ENCODE peak calls at places on chromosomes 16 and 17, in eight cellular contexts. I is A549, G is HepG2, L is body of pancreas, N is hepatocyte, B is fibroblast of lung, P is OCI-LY7, V is psoas muscle. S is an unnamed sample.

GRCh38 chr17:9878791-9879525 is 26.1 kb downstream of the RCVRN start:
- DNase-seq in I (no peak), G (no peak), L (no peak), N (no peak), B (peak), P (no peak), V (no peak), S (no peak)

GRCh38 chr16:1107731-1108130 is 11.7 kb upstream of the C1QTNF8 start:
- DNase-seq in I (no peak), G (no peak), L (no peak), N (no peak), B (no peak), P (no peak), V (no peak), S (no peak)

GRCh38 chr17:59785091-59785799 is 77.8 kb downstream of the VMP1 start:
- DNase-seq in I (no peak), G (peak), L (no peak), N (no peak), B (peak), P (no peak), V (no peak), S (no peak)

GRCh38 chr17:77690271-77691161 is 268.0 kb upstream of the TNRC6C start:
- DNase-seq in I (no peak), G (no peak), L (no peak), N (peak), B (no peak), P (peak), V (peak), S (no peak)

GRCh38 chr17:21039839-21040575 is 2.8 kb downstream of the USP22 start:
- DNase-seq in I (peak), G (peak), L (peak), N (peak), B (peak), P (peak), V (no peak), S (no peak)

GRCh38 chr17:57819273-57819672 is 30.6 kb downstream of the MRPS23 start:
- DNase-seq in I (no peak), G (no peak), L (no peak), N (no peak), B (no peak), P (no peak), V (no peak), S (no peak)

GRCh38 chr16:68041783-68042182 is 18.7 kb downstream of the DUS2 start:
- DNase-seq in I (no peak), G (no peak), L (no peak), N (no peak), B (no peak), P (no peak), V (no peak), S (no peak)

GRCh38 chr16:19153876-19154275 is 14.2 kb upstream of the SYT17 start:
- DNase-seq in I (peak), G (no peak), L (no peak), N (no peak), B (no peak), P (peak), V (no peak), S (no peak)

GRCh38 chr16:4323071-4323844 is 7.4 kb downstream of the GLIS2 start:
- DNase-seq in I (no peak), G (no peak), L (peak), N (peak), B (no peak), P (no peak), V (peak), S (no peak)

GRCh38 chr16:49838361-49838638 is 17.6 kb downstream of the ZNF423 start:
- DNase-seq in I (no peak), G (no peak), L (no peak), N (no peak), B (no peak), P (no peak), V (no peak), S (no peak)

GRCh38 chr17:33947762-33948161 is 307.3 kb upstream of the CCL2 start:
- DNase-seq in I (no peak), G (no peak), L (no peak), N (no peak), B (no peak), P (no peak), V (no peak), S (no peak)

GRCh38 chr16:52953215-52953614 is 99.5 kb downstream of the CHD9NB start:
- DNase-seq in I (no peak), G (no peak), L (peak), N (no peak), B (no peak), P (no peak), V (no peak), S (no peak)

GRCh38 chr17:66686601-66687000 is 148.3 kb upstream of the CACNG5 start:
- DNase-seq in I (no peak), G (no peak), L (no peak), N (no peak), B (no peak), P (no peak), V (no peak), S (no peak)

GRCh38 chr16:21179126-21179982 is 20.9 kb downstream of the LDAF1 start:
- DNase-seq in I (no peak), G (no peak), L (peak), N (no peak), B (no peak), P (no peak), V (no peak), S (no peak)

GRCh38 chr17:5897320-5897911 is 172.8 kb upstream of the WSCD1 start:
- DNase-seq in I (no peak), G (no peak), L (no peak), N (no peak), B (no peak), P (no peak), V (no peak), S (no peak)

GRCh38 chr17:3026125-3026855 is 37.1 kb downstream of the OR1D5 start:
- DNase-seq in I (no peak), G (no peak), L (no peak), N (no peak), B (no peak), P (no peak), V (no peak), S (no peak)

GRCh38 chr16:73047221-73047535 is 750 bp downstream of the ZFHX3 start:
- DNase-seq in I (no peak), G (no peak), L (no peak), N (no peak), B (peak), P (no peak), V (no peak), S (no peak)

GRCh38 chr17:49843774-49844350 is 4.0 kb downstream of the TAC4 start:
- DNase-seq in I (peak), G (no peak), L (no peak), N (no peak), B (no peak), P (peak), V (no peak), S (no peak)

GRCh38 chr17:40317345-40317873 is 8.4 kb downstream of the RARA start:
- DNase-seq in I (peak), G (peak), L (peak), N (peak), B (peak), P (peak), V (peak), S (peak)

GRCh38 chr16:56269824-56270684 is 78.8 kb downstream of the GNAO1 start:
- DNase-seq in I (no peak), G (peak), L (peak), N (peak), B (no peak), P (no peak), V (no peak), S (no peak)

GRCh38 chr17:31722251-31723056 is 136.6 kb downstream of the COPRS start:
- DNase-seq in I (no peak), G (no peak), L (peak), N (no peak), B (peak), P (no peak), V (no peak), S (no peak)

GRCh38 chr16:68416057-68417046 is 32.0 kb downstream of the SMPD3 start:
- DNase-seq in I (no peak), G (no peak), L (peak), N (peak), B (no peak), P (no peak), V (no peak), S (no peak)

GRCh38 chr17:5629133-5629532 is 44.8 kb upstream of the NLRP1 start:
- DNase-seq in I (no peak), G (no peak), L (no peak), N (no peak), B (no peak), P (no peak), V (no peak), S (no peak)

GRCh38 chr17:979211-979538 is 401 bp downstream of the NXN start:
- DNase-seq in I (peak), G (no peak), L (no peak), N (no peak), B (no peak), P (no peak), V (no peak), S (no peak)

GRCh38 chr16:48517493-48517892 is 92.5 kb downstream of the N4BP1 start:
- DNase-seq in I (no peak), G (no peak), L (no peak), N (no peak), B (no peak), P (no peak), V (no peak), S (no peak)

GRCh38 chr17:40545660-40546059 is 19.6 kb downstream of the CCR7 start:
- DNase-seq in I (no peak), G (no peak), L (no peak), N (no peak), B (no peak), P (no peak), V (peak), S (peak)

GRCh38 chr17:68432086-68432864 is 25.0 kb downstream of the WIPI1 start:
- DNase-seq in I (no peak), G (no peak), L (no peak), N (no peak), B (no peak), P (no peak), V (no peak), S (no peak)

GRCh38 chr17:68433211-68433610 is 24.1 kb downstream of the WIPI1 start:
- DNase-seq in I (no peak), G (no peak), L (no peak), N (no peak), B (no peak), P (no peak), V (no peak), S (no peak)

GRCh38 chr17:68431045-68431608 is 26.2 kb downstream of the WIPI1 start:
- DNase-seq in I (no peak), G (no peak), L (no peak), N (no peak), B (no peak), P (no peak), V (no peak), S (no peak)

GRCh38 chr17:68429881-68430280 is 27.4 kb downstream of the WIPI1 start:
- DNase-seq in I (no peak), G (no peak), L (no peak), N (no peak), B (no peak), P (no peak), V (no peak), S (no peak)

DNA sequence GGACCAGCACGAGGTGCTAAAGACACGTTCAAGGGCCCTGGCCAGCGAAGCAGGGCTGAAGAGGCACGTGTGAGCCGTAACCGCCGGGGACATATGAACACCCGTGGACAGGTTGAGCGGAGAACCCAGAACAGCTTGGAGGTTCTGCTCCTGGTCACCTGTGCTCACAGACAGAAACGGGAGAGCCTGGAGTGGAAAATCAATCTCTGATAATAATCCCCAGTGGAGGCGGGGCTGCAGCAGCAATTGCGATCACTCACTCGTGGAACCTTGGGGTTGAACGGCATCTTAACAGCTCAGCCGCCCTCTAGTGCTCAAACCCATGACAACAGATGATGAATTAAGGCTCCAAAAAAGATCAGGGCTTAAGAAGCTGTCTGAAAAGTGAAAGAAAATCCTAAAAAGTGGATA is 25.6 kb downstream of the WIPI1 start:
- DNase-seq in I (peak), G (peak), L (no peak), N (peak), B (peak), P (peak), V (no peak), S (no peak)
- TF ChIP-seq CTCF in I (peak), G (peak), L (no peak), N (peak), B (no peak), P (peak), V (no peak), S (peak)

GRCh38 chr17:61284174-61284573 is 115.5 kb upstream of the TBX2 start:
- DNase-seq in I (no peak), G (no peak), L (no peak), N (no peak), B (peak), P (no peak), V (no peak), S (no peak)

GRCh38 chr17:61284746-61285145 is 114.9 kb upstream of the TBX2 start:
- DNase-seq in I (no peak), G (no peak), L (no peak), N (no peak), B (no peak), P (no peak), V (no peak), S (no peak)

GRCh38 chr17:61283043-61283442 is 116.6 kb upstream of the TBX2 start:
- DNase-seq in I (no peak), G (no peak), L (no peak), N (no peak), B (no peak), P (no peak), V (no peak), S (no peak)

GRCh38 chr17:61286449-61286848 is 113.2 kb upstream of the TBX2 start:
- DNase-seq in I (no peak), G (no peak), L (no peak), N (no peak), B (no peak), P (no peak), V (no peak), S (no peak)

GRCh38 chr17:61285483-61286320 is 113.9 kb upstream of the TBX2 start:
- DNase-seq in I (no peak), G (no peak), L (peak), N (peak), B (peak), P (no peak), V (no peak), S (no peak)
- H3K4me3 ChIP-seq in I (no peak), G (no peak), L (no peak), N (no peak), B (no peak), P (no peak), V (no peak), S (no peak)

GRCh38 chr16:65727534-65728137 is 605.8 kb upstream of the CDH11 start:
- DNase-seq in I (no peak), G (peak), L (no peak), N (no peak), B (no peak), P (no peak), V (no peak), S (no peak)
- H3K27ac ChIP-seq in I (no peak), G (no peak), L (no peak), N (no peak), B (no peak), P (no peak), V (no peak), S (no peak)

GRCh38 chr17:46193246-46193625 is at the start of gene KANSL1:
- DNase-seq in I (peak), G (peak), L (peak), N (peak), B (peak), P (peak), V (peak), S (peak)

GRCh38 chr17:46195939-46196338 is 2.7 kb upstream of the KANSL1 start:
- DNase-seq in I (no peak), G (no peak), L (no peak), N (no peak), B (no peak), P (no peak), V (no peak), S (no peak)

GRCh38 chr17:46193626-46194392 is 580 bp upstream of the KANSL1 start:
- DNase-seq in I (peak), G (peak), L (peak), N (peak), B (peak), P (peak), V (peak), S (peak)

GRCh38 chr17:46195217-46195855 is 2.1 kb upstream of the KANSL1 start:
- DNase-seq in I (no peak), G (no peak), L (no peak), N (no peak), B (no peak), P (no peak), V (no peak), S (no peak)

GRCh38 chr17:46194393-46195216 is 1.4 kb upstream of the KANSL1 start:
- DNase-seq in I (peak), G (no peak), L (no peak), N (peak), B (peak), P (peak), V (no peak), S (no peak)
- TF ChIP-seq CTCF in I (peak), G (peak), L (peak), N (peak), B (peak), P (peak), V (peak), S (peak)

GRCh38 chr16:16007743-16008111 is 58.3 kb downstream of the ABCC1 start:
- DNase-seq in I (no peak), G (no peak), L (no peak), N (no peak), B (no peak), P (peak), V (peak), S (no peak)
- H3K4me3 ChIP-seq in I (no peak), G (no peak), L (no peak), N (no peak), B (no peak), P (peak), V (no peak), S (no peak)